ENCODE peak calls at places on chromosomes 6 and 20, in five cellular contexts. M is lower lobe of right lung, P is stomach, H is mesenchymal stem cell, I is thoracic aorta. Q is an unnamed sample.

GRCh38 chr6:169093770-169094553 is 159.7 kb downstream of the THBS2 start:
- DNase-seq in I (no peak), M (no peak), P (no peak), H (no peak), Q (no peak)

GRCh38 chr6:674956-675355 is 18.0 kb downstream of the EXOC2 start:
- DNase-seq in M (no peak), H (no peak), I (no peak), P (no peak), Q (no peak)

GRCh38 chr20:63014710-63015109 is 7.9 kb upstream of the BHLHE23 start:
- DNase-seq in H (no peak), P (no peak), M (no peak), I (no peak), Q (peak)

GRCh38 chr6:156952401-156952800 is 175.2 kb downstream of the ARID1B start:
- DNase-seq in P (no peak), M (no peak), I (no peak), H (no peak), Q (no peak)

GRCh38 chr6:8904754-8905153 is 469.4 kb upstream of the SLC35B3 start:
- DNase-seq in I (no peak), M (no peak), H (no peak), P (no peak), Q (no peak)

GRCh38 chr20:42572320-42573016 is 617.2 kb downstream of the PTPRT start:
- DNase-seq in M (no peak), P (no peak), H (no peak), I (no peak), Q (no peak)

GRCh38 chr20:63134201-63134612 is 81.7 kb downstream of the YTHDF1 start:
- DNase-seq in M (peak), P (no peak), H (no peak), I (no peak), Q (no peak)

GRCh38 chr6:17987576-17988421 is at the start of gene KIF13A:
- DNase-seq in I (peak), M (peak), P (peak), H (peak), Q (peak)

GRCh38 chr6:26473758-26474438 is 16.1 kb downstream of the BTN2A1 start:
- DNase-seq in P (peak), I (peak), H (peak), M (peak), Q (peak)

GRCh38 chr6:34189806-34190503 is 44.1 kb upstream of the GRM4 start:
- DNase-seq in H (no peak), I (no peak), M (peak), P (no peak), Q (no peak)

GRCh38 chr20:44745560-44746366 is at the start of gene KCNK15:
- DNase-seq in I (no peak), H (peak), M (no peak), P (peak), Q (no peak)

GRCh38 chr6:166877349-166877748 is 79.0 kb downstream of the RNASET2 start:
- DNase-seq in P (no peak), H (no peak), M (no peak), I (no peak), Q (no peak)

GRCh38 chr20:3238616-3239025 is 369 bp downstream of the SLC4A11 start:
- DNase-seq in H (peak), M (no peak), P (peak), I (no peak), Q (peak)

GRCh38 chr6:7671076-7671475 is 54.8 kb upstream of the BMP6 start:
- DNase-seq in P (no peak), H (peak), M (no peak), I (no peak), Q (no peak)

GRCh38 chr6:170129691-170130171 is 161.1 kb downstream of the DLL1 start:
- DNase-seq in M (peak), H (no peak), I (no peak), P (peak), Q (peak)

GRCh38 chr6:73309534-73309783 is 44.6 kb downstream of the DPPA5 start:
- DNase-seq in P (no peak), I (no peak), H (no peak), M (no peak), Q (no peak)

GRCh38 chr20:20754758-20755157 is 42.3 kb upstream of the RALGAPA2 start:
- DNase-seq in P (no peak), H (no peak), I (no peak), M (no peak), Q (no peak)

GRCh38 chr6:136764522-136764993 is 27.7 kb downstream of the MAP3K5 start:
- DNase-seq in M (no peak), H (no peak), I (no peak), P (no peak), Q (no peak)

GRCh38 chr20:37071481-37071911 is 24.3 kb downstream of the RBL1 start:
- DNase-seq in M (no peak), I (no peak), P (no peak), H (peak), Q (no peak)

GRCh38 chr20:39269031-39269461 is 306.9 kb downstream of the DHX35 start:
- DNase-seq in P (peak), I (no peak), M (peak), H (peak), Q (peak)

GRCh38 chr20:40690836-40691565 is 2.0 kb upstream of the MAFB start:
- DNase-seq in H (no peak), P (no peak), I (no peak), M (no peak), Q (no peak)

GRCh38 chr6:161918154-161918553 is 644.3 kb upstream of the AGPAT4 start:
- DNase-seq in P (no peak), M (no peak), I (no peak), H (peak), Q (no peak)

GRCh38 chr6:35948725-35949124 is 27.8 kb upstream of the SRPK1 start:
- DNase-seq in I (no peak), P (no peak), M (no peak), H (peak), Q (no peak)

GRCh38 chr6:3421763-3422456 is 34.9 kb downstream of the SLC22A23 start:
- DNase-seq in I (no peak), H (peak), M (no peak), P (no peak), Q (no peak)

GRCh38 chr6:113352831-113353230 is 504.3 kb upstream of the MARCKS start:
- DNase-seq in I (no peak), H (no peak), P (no peak), M (no peak), Q (no peak)

GRCh38 chr6:113347420-113347819 is 509.7 kb upstream of the MARCKS start:
- DNase-seq in H (peak), M (no peak), P (no peak), I (no peak), Q (no peak)

GRCh38 chr6:113351183-113351834 is 505.8 kb upstream of the MARCKS start:
- DNase-seq in I (no peak), P (no peak), M (no peak), H (peak), Q (no peak)

GRCh38 chr6:113352029-113352801 is 504.9 kb upstream of the MARCKS start:
- DNase-seq in H (peak), P (peak), I (no peak), M (no peak), Q (no peak)

GRCh38 chr6:113350521-113350920 is 506.6 kb upstream of the MARCKS start:
- DNase-seq in I (no peak), M (no peak), H (no peak), P (no peak), Q (no peak)
- H3K4me3 ChIP-seq in I (no peak), M (no peak), H (no peak), P (no peak), Q (no peak)

DNA sequence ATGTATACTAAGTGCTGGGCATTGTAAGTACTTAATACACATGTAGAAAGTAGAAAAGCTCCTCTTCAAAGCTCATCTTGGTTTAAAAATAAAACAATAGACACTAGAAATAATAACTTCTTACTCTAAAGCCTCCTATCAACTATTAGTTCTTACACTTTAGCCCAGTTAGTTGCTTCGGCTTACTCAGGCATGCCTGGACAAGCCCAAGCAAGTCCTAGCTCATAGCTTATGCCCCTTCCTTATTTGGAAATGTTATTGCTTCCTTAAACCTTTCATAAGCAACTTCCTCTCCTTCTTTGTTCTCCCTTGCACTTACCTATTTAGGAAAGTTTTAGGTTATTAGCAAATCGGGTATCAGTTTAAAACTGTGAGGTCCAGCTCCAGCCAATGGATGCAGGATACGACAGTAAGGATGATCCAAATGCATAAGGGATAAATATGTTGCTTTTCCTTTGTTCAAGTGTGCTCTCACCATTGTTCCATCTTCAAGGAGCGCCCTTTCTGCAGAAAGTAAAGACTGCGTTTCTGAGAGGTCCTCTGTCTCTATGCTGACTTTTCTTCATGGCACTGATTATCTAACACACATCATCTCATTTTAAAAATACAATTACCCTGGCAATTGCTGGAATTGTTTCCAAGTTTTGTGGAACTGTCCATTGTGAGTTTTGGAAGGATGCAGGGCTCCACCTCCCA is 12.3 kb downstream of the TMEM30A start:
- DNase-seq in M (no peak), I (no peak), H (peak), P (no peak), Q (no peak)
- H3K27ac ChIP-seq in M (peak), I (peak), H (peak), P (peak), Q (peak)

GRCh38 chr20:49405062-49405683 is 77.3 kb downstream of the KCNB1 start:
- DNase-seq in M (no peak), P (no peak), I (no peak), H (no peak), Q (no peak)

GRCh38 chr20:49403911-49404310 is 78.6 kb downstream of the KCNB1 start:
- DNase-seq in P (no peak), M (no peak), I (no peak), H (no peak), Q (no peak)

GRCh38 chr20:49406666-49407065 is 75.8 kb downstream of the KCNB1 start:
- DNase-seq in P (no peak), H (no peak), I (no peak), M (no peak), Q (no peak)

GRCh38 chr20:49404461-49404860 is 78.0 kb downstream of the KCNB1 start:
- DNase-seq in H (no peak), M (no peak), P (no peak), I (no peak), Q (no peak)

GRCh38 chr20:49405696-49406095 is 76.8 kb downstream of the KCNB1 start:
- DNase-seq in I (no peak), M (no peak), P (no peak), H (no peak), Q (no peak)
- H3K4me3 ChIP-seq in I (no peak), M (no peak), P (no peak), H (no peak), Q (no peak)

GRCh38 chr20:5600982-5601381 is 149.2 kb upstream of the SHLD1 start:
- DNase-seq in M (no peak), P (no peak), I (no peak), H (no peak), Q (no peak)
- H3K27ac ChIP-seq in M (no peak), P (no peak), I (no peak), H (no peak), Q (no peak)

GRCh38 chr20:573414-574296 is 30.1 kb upstream of the CSNK2A1 start:
- DNase-seq in I (no peak), P (no peak), H (no peak), M (no peak), Q (no peak)

GRCh38 chr20:574297-574942 is 30.8 kb upstream of the CSNK2A1 start:
- DNase-seq in P (no peak), I (no peak), M (no peak), H (no peak), Q (no peak)

GRCh38 chr20:575230-575629 is 31.6 kb upstream of the CSNK2A1 start:
- DNase-seq in M (no peak), I (no peak), P (no peak), H (no peak), Q (no peak)

GRCh38 chr20:577167-577791 is 32.8 kb downstream of the TCF15 start:
- DNase-seq in H (peak), I (no peak), P (no peak), M (no peak), Q (no peak)

DNA sequence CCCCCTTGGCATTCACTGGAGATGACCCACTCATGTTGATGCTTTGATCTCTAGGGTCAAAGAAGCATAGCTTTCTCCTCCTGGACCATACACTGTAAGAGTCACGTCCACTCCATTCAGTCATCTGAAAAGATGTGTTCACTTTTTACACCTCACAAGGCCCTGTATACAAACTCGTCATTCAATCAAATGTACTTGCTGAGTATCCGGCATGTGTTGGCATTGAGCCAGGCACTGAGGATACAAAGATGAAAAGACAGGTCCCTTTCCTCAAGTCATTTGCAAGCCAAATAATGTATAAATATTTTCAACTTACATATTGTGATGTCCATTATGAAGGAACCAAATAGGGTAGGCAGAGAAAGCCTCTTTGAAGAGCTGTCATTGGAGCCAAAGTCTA is 32.6 kb upstream of the CSNK2A1 start:
- DNase-seq in P (no peak), M (no peak), H (no peak), I (no peak), Q (no peak)
- H3K4me3 ChIP-seq in P (no peak), M (no peak), H (no peak), I (no peak), Q (no peak)